ENCODE peak calls at places on chromosomes 11 and 22, in six cellular contexts. T is adrenal gland, V is heart right ventricle, R is endodermal cell, A is esophagus muscularis mucosa, Q is Peyer's patch. H is an unnamed sample. For H3K4me1, the result is how much of the 10 kb centered on the place peaks cover.

GRCh38 chr11:80412604-80413003 is 971.8 kb upstream of the TENM4 start:
- DNase-seq in R (no peak), A (no peak), V (no peak), T (no peak), Q (no peak), H (no peak)

GRCh38 chr11:31804439-31805036 is 6.6 kb downstream of the PAX6 start:
- DNase-seq in Q (peak), R (peak), V (no peak), A (peak), T (no peak), H (no peak)

GRCh38 chr22:23070418-23071162 is at the start of gene GNAZ:
- DNase-seq in T (peak), V (peak), R (peak), A (no peak), Q (peak), H (no peak)

GRCh38 chr11:12190511-12190910 is 80.1 kb downstream of the MICAL2 start:
- DNase-seq in T (no peak), Q (no peak), V (no peak), R (no peak), A (no peak), H (no peak)

GRCh38 chr11:96282846-96283245 is 60.1 kb downstream of the MAML2 start:
- DNase-seq in R (no peak), V (no peak), T (no peak), Q (no peak), A (no peak), H (no peak)

GRCh38 chr11:59555601-59556114 is 44.3 kb downstream of the OR4D9 start:
- DNase-seq in A (no peak), T (no peak), R (no peak), Q (no peak), V (no peak), H (no peak)

GRCh38 chr11:12746593-12747097 is 72.4 kb downstream of the TEAD1 start:
- DNase-seq in T (no peak), R (peak), A (no peak), Q (no peak), V (peak), H (no peak)

GRCh38 chr11:7968686-7969085 is 3.4 kb upstream of the NLRP10 start:
- DNase-seq in Q (no peak), A (no peak), T (no peak), R (no peak), V (no peak), H (no peak)

GRCh38 chr22:23400286-23400981 is 179.7 kb downstream of the IGLL1 start:
- DNase-seq in V (no peak), R (no peak), A (no peak), Q (peak), T (no peak), H (no peak)

GRCh38 chr11:72681226-72682153 is 7.3 kb upstream of the PDE2A start:
- DNase-seq in Q (no peak), A (no peak), R (no peak), T (peak), V (no peak), H (no peak)

GRCh38 chr11:114036156-114036811 is 23.2 kb upstream of the ZBTB16 start:
- DNase-seq in T (peak), V (peak), R (peak), A (peak), Q (peak), H (peak)

GRCh38 chr11:34145847-34146381 is 40.5 kb downstream of the NAT10 start:
- DNase-seq in A (no peak), V (no peak), R (no peak), Q (no peak), T (no peak), H (no peak)

GRCh38 chr22:30344447-30345200 is 12.1 kb downstream of the SF3A1 start:
- DNase-seq in R (no peak), A (no peak), Q (no peak), T (no peak), V (no peak), H (no peak)

GRCh38 chr11:17932472-17932871 is 80.4 kb downstream of the SERGEF start:
- DNase-seq in A (no peak), T (no peak), R (no peak), V (no peak), Q (no peak), H (no peak)

GRCh38 chr11:35792148-35792845 is 129.7 kb downstream of the TRIM44 start:
- DNase-seq in R (no peak), V (no peak), T (peak), Q (no peak), A (no peak), H (no peak)

GRCh38 chr11:1780700-1781592 is 17.2 kb upstream of the CTSD start:
- DNase-seq in R (no peak), A (no peak), T (peak), V (no peak), Q (peak), H (no peak)

GRCh38 chr11:131687291-131688055 is 317.1 kb downstream of the NTM start:
- DNase-seq in V (no peak), R (peak), T (no peak), A (no peak), Q (no peak), H (peak)

GRCh38 chr22:44357962-44358553 is 45.3 kb upstream of the SHISAL1 start:
- DNase-seq in V (peak), T (no peak), A (no peak), R (peak), Q (peak), H (no peak)

GRCh38 chr11:88535916-88536547 is 198.5 kb upstream of the CTSC start:
- DNase-seq in T (no peak), A (no peak), R (no peak), Q (no peak), V (no peak), H (no peak)

GRCh38 chr11:64876226-64876750 is 2.1 kb downstream of the EHD1 start:
- DNase-seq in A (no peak), V (no peak), R (no peak), T (no peak), Q (no peak), H (no peak)

GRCh38 chr11:61059260-61059752 is 43.0 kb upstream of the CD5 start:
- DNase-seq in R (peak), Q (no peak), V (no peak), T (no peak), A (no peak), H (no peak)

GRCh38 chr11:77198440-77198849 is 70.4 kb downstream of the MYO7A start:
- DNase-seq in Q (peak), R (peak), V (no peak), A (no peak), T (no peak), H (no peak)

GRCh38 chr11:64647019-64647805 is 56.2 kb downstream of the SLC22A12 start:
- DNase-seq in Q (no peak), T (no peak), A (no peak), V (no peak), R (no peak), H (no peak)

GRCh38 chr11:88508558-88508807 is 170.9 kb upstream of the CTSC start:
- DNase-seq in R (peak), Q (no peak), A (no peak), T (no peak), V (no peak), H (no peak)

GRCh38 chr11:88414385-88414861 is 76.9 kb upstream of the CTSC start:
- DNase-seq in R (no peak), Q (no peak), T (peak), A (no peak), V (no peak), H (peak)

GRCh38 chr11:103091441-103091809 is 535 bp downstream of the DCUN1D5 start:
- DNase-seq in V (peak), R (peak), T (peak), Q (peak), A (no peak), H (peak)

GRCh38 chr11:27171391-27171790 is 130.8 kb downstream of the BBOX1 start:
- DNase-seq in R (no peak), Q (no peak), V (no peak), A (no peak), T (no peak), H (no peak)

GRCh38 chr11:67732045-67732787 is 57.8 kb upstream of the ALDH3B2 start:
- DNase-seq in R (peak), A (no peak), T (no peak), V (no peak), Q (no peak), H (no peak)

GRCh38 chr11:76466666-76467065 is 21.8 kb downstream of the EMSY start:
- DNase-seq in Q (no peak), T (no peak), R (no peak), V (no peak), A (no peak), H (no peak)

GRCh38 chr11:5274340-5274739 is 4.6 kb upstream of the HBE1 start:
- DNase-seq in A (no peak), V (no peak), Q (no peak), T (no peak), R (no peak), H (no peak)

GRCh38 chr11:11178671-11179070 is 174.4 kb downstream of the CSNK2A3 start:
- DNase-seq in T (no peak), V (no peak), A (no peak), R (no peak), Q (no peak), H (no peak)

GRCh38 chr11:17600316-17601205 is 53.5 kb downstream of the OTOG start:
- DNase-seq in T (no peak), Q (no peak), V (no peak), A (peak), R (peak), H (peak)

GRCh38 chr22:37230673-37231405 is 13.2 kb downstream of the RAC2 start:
- DNase-seq in R (peak), A (no peak), Q (peak), V (no peak), T (peak), H (no peak)

GRCh38 chr22:37229012-37229804 is 14.9 kb downstream of the RAC2 start:
- DNase-seq in T (peak), R (no peak), V (no peak), A (no peak), Q (no peak), H (no peak)

GRCh38 chr22:37231406-37232139 is 12.5 kb downstream of the RAC2 start:
- DNase-seq in V (no peak), R (peak), T (no peak), A (no peak), Q (peak), H (no peak)

GRCh38 chr22:37228106-37229011 is 15.7 kb downstream of the RAC2 start:
- DNase-seq in T (peak), Q (no peak), A (no peak), V (no peak), R (no peak), H (no peak)

DNA sequence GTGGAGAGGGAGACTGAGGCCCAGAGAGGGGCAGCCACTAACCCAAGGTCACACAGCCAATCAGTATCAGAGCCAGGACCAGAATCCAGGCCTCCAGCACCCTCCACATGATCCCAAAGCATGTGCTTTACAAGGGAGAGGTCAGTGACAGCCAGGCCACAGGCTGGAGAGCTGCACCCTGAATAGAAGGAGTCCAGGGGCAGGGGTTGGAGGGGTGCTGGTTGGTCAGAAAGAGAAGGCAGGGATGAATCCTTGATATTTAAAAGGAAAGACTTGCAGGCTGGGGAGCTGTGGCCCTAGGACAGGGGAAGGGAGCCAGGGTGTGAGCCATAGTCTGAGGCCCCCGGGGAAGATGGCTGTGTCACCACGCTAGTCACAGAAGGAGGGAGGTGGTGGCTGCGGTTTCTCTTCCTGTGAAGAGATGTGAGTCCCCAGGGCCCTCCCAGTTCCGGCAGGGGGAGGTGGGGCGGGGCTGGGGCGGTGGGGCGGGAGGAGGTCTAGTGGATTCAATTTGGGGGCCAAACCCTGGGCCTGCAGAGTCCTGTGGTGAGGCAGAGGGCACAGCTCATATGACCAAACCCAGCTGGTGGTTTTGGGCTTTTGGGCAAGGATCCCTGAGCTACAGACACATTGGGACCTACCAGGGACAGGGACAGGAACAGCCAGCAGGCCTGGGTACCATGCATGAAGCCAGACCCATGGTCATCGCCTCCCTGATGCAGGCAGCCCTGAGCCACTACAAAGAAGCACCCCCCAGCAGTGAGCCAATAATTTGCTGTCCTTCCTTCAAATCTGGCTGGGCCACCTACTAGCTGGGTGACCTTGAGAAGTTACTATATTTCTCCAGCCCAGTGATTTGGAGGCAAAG is 14.0 kb downstream of the RAC2 start:
- DNase-seq in Q (peak), T (peak), R (no peak), V (no peak), A (no peak), H (peak)
- H3K4me1 ChIP-seq in Q (under half), T (under half), R (under half), V (under half), A (under half), H (under half)

GRCh38 chr22:39212721-39213376 is 31.9 kb downstream of the PDGFB start:
- DNase-seq in Q (peak), A (no peak), T (no peak), V (no peak), R (peak), H (no peak)
- TF ChIP-seq CTCF in Q (no peak), A (no peak), T (no peak), V (no peak), R (peak), H (no peak)

GRCh38 chr11:44607987-44608386 is 42.5 kb downstream of the CD82 start:
- DNase-seq in V (no peak), R (no peak), T (no peak), A (no peak), Q (no peak), H (no peak)
- H3K4me1 ChIP-seq in V (half or more), R (under half), T (under half), A (under half), Q (under half), H (under half)

GRCh38 chr22:50525104-50525958 is at the start of gene SCO2:
- DNase-seq in R (peak), A (peak), Q (peak), T (peak), V (peak), H (peak)
- TF ChIP-seq CTCF in R (peak), A (peak), Q (peak), T (peak), V (peak), H (peak)

H was measured in colonic mucosa.